ENCODE peak calls at places on chromosome 16, in five cellular contexts. F is GM23338, E is ascending aorta, T is dorsolateral prefrontal cortex, V is lower lobe of right lung. S is an unnamed sample.
A peak's percentile ranks its signal among the peaks of the same experiment; 100 is the strongest.

GRCh38 chr16:57500578-57501111 is 14.4 kb upstream of the DOK4 start:
- DNase-seq in F (no peak), E (no peak), T (no peak), V (peak; percentile 50), S (no peak)

GRCh38 chr16:47037746-47038458 is 64.4 kb upstream of the DNAJA2 start:
- DNase-seq in F (peak; percentile 88), E (peak; percentile 94), T (peak; percentile 84), V (peak; percentile 93), S (peak; percentile 92)

GRCh38 chr16:69563605-69564580 is 1.9 kb upstream of the NFAT5 start:
- DNase-seq in F (peak; percentile 83), E (no peak), T (no peak), V (no peak), S (no peak)

GRCh38 chr16:14196011-14196410 is 124.9 kb downstream of the MRTFB start:
- DNase-seq in F (peak; percentile 31), E (no peak), T (peak; percentile 34), V (no peak), S (no peak)

GRCh38 chr16:72864130-72864833 is 183.6 kb downstream of the ZFHX3 start:
- DNase-seq in F (no peak), E (no peak), T (no peak), V (no peak), S (no peak)

GRCh38 chr16:3454093-3454492 is 10.6 kb downstream of the NAA60 start:
- DNase-seq in F (peak; percentile 55), E (no peak), T (no peak), V (no peak), S (no peak)

GRCh38 chr16:42069-42457 is 11.3 kb downstream of the POLR3K start:
- DNase-seq in F (no peak), E (no peak), T (no peak), V (peak; percentile 14), S (no peak)

GRCh38 chr16:66084306-66084705 is 282.2 kb upstream of the CDH5 start:
- DNase-seq in F (no peak), E (no peak), T (no peak), V (no peak), S (no peak)

GRCh38 chr16:50213939-50214519 is 52.3 kb upstream of the ADCY7 start:
- DNase-seq in F (peak; percentile 52), E (no peak), T (no peak), V (no peak), S (no peak)

GRCh38 chr16:30843501-30843900 is 50.4 kb downstream of the BCL7C start:
- DNase-seq in F (no peak), E (no peak), T (no peak), V (no peak), S (no peak)

GRCh38 chr16:24996301-24996700 is 18.9 kb downstream of the ARHGAP17 start:
- DNase-seq in F (no peak), E (no peak), T (no peak), V (no peak), S (no peak)

GRCh38 chr16:55663770-55664677 is 8.2 kb downstream of the SLC6A2 start:
- DNase-seq in F (no peak), E (no peak), T (no peak), V (no peak), S (no peak)

GRCh38 chr16:84143784-84144199 is 1.2 kb downstream of the HSDL1 start:
- DNase-seq in F (peak; percentile 62), E (no peak), T (no peak), V (no peak), S (no peak)

GRCh38 chr16:67672739-67673662 is 6.4 kb downstream of the C16orf86 start:
- DNase-seq in F (peak; percentile 87), E (peak; percentile 78), T (peak; percentile 76), V (peak; percentile 77), S (peak; percentile 52)

GRCh38 chr16:85731179-85731578 is 19.7 kb downstream of the C16orf74 start:
- DNase-seq in F (no peak), E (no peak), T (no peak), V (no peak), S (no peak)

GRCh38 chr16:21145738-21146137 is 4.9 kb downstream of the DNAH3 start:
- DNase-seq in F (no peak), E (peak; percentile 11), T (no peak), V (no peak), S (no peak)

GRCh38 chr16:49748322-49748721 is 107.6 kb downstream of the ZNF423 start:
- DNase-seq in F (no peak), E (no peak), T (no peak), V (no peak), S (no peak)

GRCh38 chr16:71537643-71538042 is 11.4 kb downstream of the CHST4 start:
- DNase-seq in F (peak; percentile 82), E (no peak), T (peak; percentile 37), V (no peak), S (peak; percentile 2)

GRCh38 chr16:17380613-17381012 is 90.1 kb downstream of the XYLT1 start:
- DNase-seq in F (no peak), E (no peak), T (no peak), V (no peak), S (no peak)

GRCh38 chr16:19344224-19344801 is 58.8 kb downstream of the CLEC19A start:
- DNase-seq in F (no peak), E (no peak), T (no peak), V (peak; percentile 51), S (no peak)

GRCh38 chr16:57245472-57246113 is 534 bp downstream of the ARL2BP start:
- DNase-seq in F (peak; percentile 48), E (peak; percentile 75), T (no peak), V (peak; percentile 73), S (no peak)

GRCh38 chr16:67514382-67514828 is 14.2 kb upstream of the RIPOR1 start:
- DNase-seq in F (peak; percentile 90), E (peak; percentile 92), T (peak; percentile 78), V (peak; percentile 88), S (peak; percentile 77)

GRCh38 chr16:17313085-17313611 is 157.6 kb downstream of the XYLT1 start:
- DNase-seq in F (no peak), E (no peak), T (peak; percentile 52), V (no peak), S (no peak)

GRCh38 chr16:2963611-2964415 is at the start of gene KREMEN2:
- DNase-seq in F (peak; percentile 86), E (no peak), T (no peak), V (peak; percentile 54), S (no peak)

GRCh38 chr16:30660424-30661251 is 2.4 kb downstream of the FBRS start:
- DNase-seq in F (no peak), E (no peak), T (no peak), V (no peak), S (peak; percentile 61)

GRCh38 chr16:20844588-20844987 is 38.3 kb downstream of the REXO5 start:
- DNase-seq in F (no peak), E (no peak), T (no peak), V (no peak), S (no peak)

DNA sequence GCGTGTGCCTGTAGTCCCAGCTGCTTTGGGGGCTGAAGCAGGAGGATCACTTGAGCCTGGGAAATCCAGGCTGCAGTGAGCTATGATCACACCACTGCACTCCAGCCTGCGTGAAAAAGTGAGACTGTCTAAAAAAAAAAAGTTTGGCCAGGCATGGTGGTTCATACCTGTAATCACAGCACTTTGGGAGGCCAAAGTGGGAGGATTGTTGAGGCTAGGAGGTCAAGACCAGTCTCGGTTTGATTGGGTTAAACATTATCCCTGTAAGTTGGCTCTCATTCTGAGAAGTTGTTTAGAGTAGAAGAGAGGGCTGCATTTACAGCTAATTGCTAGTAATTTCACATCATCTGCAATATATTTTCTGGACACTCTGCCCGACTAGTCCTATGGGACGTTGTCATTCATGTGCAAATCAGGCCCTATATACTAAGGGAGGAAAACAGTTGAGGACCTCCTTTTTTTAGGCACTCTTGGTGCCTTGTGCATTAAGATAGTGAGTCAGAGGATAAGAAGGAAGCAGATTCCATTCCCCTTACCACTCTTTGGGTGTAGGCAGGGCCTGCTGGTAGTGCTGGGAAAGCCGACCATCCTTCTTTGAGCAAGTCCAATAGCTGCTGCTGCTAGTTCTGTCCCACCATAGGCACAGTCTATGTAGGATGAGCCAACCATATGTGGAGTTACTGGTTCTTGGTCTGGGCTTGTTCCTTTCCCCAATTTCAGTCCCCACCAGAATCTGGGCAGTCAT is 18.7 kb downstream of the HMOX2 start:
- DNase-seq in F (no peak), E (no peak), T (no peak), V (no peak), S (no peak)
- TF ChIP-seq CTCF in F (no peak), E (no peak), T (no peak), V (no peak), S (no peak)

GRCh38 chr16:8863594-8864424 is 5.0 kb downstream of the CARHSP1 start:
- DNase-seq in F (peak; percentile 51), E (no peak), T (peak; percentile 95), V (no peak), S (no peak)

GRCh38 chr16:8858994-8859912 is 9.6 kb downstream of the CARHSP1 start:
- DNase-seq in F (no peak), E (no peak), T (peak; percentile 3), V (peak; percentile 39), S (no peak)

GRCh38 chr16:8859913-8860881 is 8.6 kb downstream of the CARHSP1 start:
- DNase-seq in F (no peak), E (no peak), T (no peak), V (peak; percentile 42), S (no peak)

GRCh38 chr16:8862309-8863130 is 6.3 kb downstream of the CARHSP1 start:
- DNase-seq in F (no peak), E (no peak), T (no peak), V (no peak), S (no peak)

DNA sequence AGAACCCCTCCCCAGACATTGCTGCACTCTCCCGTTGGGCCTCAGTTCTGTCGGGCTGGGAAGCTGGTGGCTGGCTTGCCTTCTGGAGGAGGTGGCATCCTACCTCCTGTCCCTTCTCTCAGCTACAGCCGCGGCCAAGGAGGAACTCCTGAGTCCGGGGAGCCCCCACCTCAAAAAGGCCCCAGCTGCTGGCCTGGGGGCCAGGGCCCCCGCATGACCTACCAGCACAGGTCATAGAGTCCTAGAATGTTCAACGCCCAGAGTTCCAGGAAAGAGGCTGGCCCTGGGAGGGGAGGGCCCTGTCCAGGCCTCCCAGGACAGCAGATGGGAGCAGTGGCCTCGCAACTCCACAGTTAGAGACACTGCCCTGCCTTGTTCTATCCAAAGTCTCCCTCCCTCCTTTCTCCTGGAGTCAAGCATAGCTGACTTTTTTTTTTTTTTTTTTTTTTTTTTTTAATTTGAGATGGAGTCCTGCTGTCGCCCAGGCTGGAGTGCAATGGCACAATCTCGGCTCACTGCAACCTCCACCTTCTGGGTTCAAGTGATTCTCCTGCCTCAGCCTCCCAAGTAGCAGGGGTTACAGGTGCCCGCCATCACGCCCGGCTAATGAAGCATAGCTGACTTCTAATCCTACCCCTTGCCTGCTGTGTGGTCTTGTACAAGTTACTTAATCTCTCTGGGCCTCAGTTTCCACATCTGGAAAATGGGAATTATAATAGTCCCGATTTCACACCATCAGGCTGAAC is 7.1 kb downstream of the CARHSP1 start:
- DNase-seq in F (no peak), E (no peak), T (no peak), V (peak; percentile 39), S (no peak)
- H3K27ac ChIP-seq in F (no peak overlapping the region), E (peak overlapping the region; percentile 50), T (peak overlapping the region; percentile 74), V (peak overlapping the region; percentile 73), S (no peak overlapping the region)

GRCh38 chr16:28924399-28924761 is 658 bp downstream of the RABEP2 start:
- DNase-seq in F (no peak), E (no peak), T (no peak), V (no peak), S (no peak)
- TF ChIP-seq CTCF in F (peak; percentile 27), E (no peak), T (no peak), V (peak; percentile 17), S (no peak)

DNA sequence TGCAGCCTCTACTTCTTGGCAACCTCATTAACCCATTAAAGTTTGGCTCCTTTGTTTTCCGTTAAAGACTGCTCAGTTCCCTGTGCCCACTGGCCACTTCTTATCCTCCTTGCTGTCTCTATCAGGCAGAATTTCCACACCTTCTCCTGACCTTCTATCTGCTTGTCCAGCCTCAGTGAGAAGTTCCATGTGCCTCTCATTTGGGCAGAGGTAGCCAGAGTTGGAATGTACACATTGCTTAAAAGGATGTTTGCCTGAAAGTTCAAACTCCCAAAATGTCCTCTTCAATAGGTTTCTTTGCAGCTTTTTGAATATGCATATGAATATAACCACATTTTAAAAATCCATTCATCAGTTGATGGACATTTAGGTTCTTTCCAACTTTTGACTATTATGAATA is 47.0 kb downstream of the HSD17B2 start:
- DNase-seq in F (no peak), E (no peak), T (no peak), V (no peak), S (no peak)
- H3K27ac ChIP-seq in F (no peak overlapping the region), E (no peak overlapping the region), T (no peak overlapping the region), V (no peak overlapping the region), S (no peak overlapping the region)

S was measured in CD4-positive, alpha-beta T cell.